ENCODE peak calls at places on chromosomes 5 and 9, in eight cellular contexts. Q is stimulated activated CD8-positive, alpha-beta memory T cell treated with anti-CD3 and anti-CD28 coated beads, Interleukin-15, amount 100 ng/mL, for 4 hours; V is GM06990; U is CD4-positive, CD25-positive, alpha-beta regulatory T cell; M is nucleus accumbens; T is AG20443; L is retina; J is DMS 273 treated with DMSO at 0.1 percent for 48 hours. G is an unnamed sample.

GRCh38 chr5:151897896-151898295 is 26.8 kb downstream of the GLRA1 start:
- DNase-seq in M (no peak), V (no peak), U (no peak), T (no peak), L (no peak), J (no peak), Q (no peak), G (no peak)

GRCh38 chr5:84748313-84748712 is 363.6 kb upstream of the EDIL3 start:
- DNase-seq in J (no peak), Q (no peak), U (no peak), L (no peak), T (no peak), V (no peak), M (no peak), G (no peak)

GRCh38 chr9:7892975-7893374 is 93.4 kb upstream of the DMAC1 start:
- DNase-seq in Q (no peak), L (no peak), T (no peak), V (no peak), M (no peak), U (no peak), J (no peak), G (no peak)

GRCh38 chr9:83698976-83699585 is 8.7 kb downstream of the UBQLN1 start:
- DNase-seq in M (no peak), J (no peak), U (peak), Q (no peak), L (no peak), V (no peak), T (no peak), G (no peak)

GRCh38 chr5:87722286-87722685 is 309.6 kb upstream of the CCNH start:
- DNase-seq in U (no peak), T (no peak), Q (no peak), J (no peak), L (no peak), V (no peak), M (no peak), G (no peak)

GRCh38 chr9:76018244-76018643 is 127.8 kb downstream of the PCSK5 start:
- DNase-seq in J (no peak), V (no peak), U (no peak), T (no peak), Q (no peak), M (no peak), L (no peak), G (no peak)

GRCh38 chr5:172107606-172108005 is 80.4 kb downstream of the STK10 start:
- DNase-seq in T (peak), U (no peak), L (peak), Q (no peak), J (no peak), V (no peak), M (no peak), G (no peak)

GRCh38 chr5:14665110-14665822 is 748 bp downstream of the OTULIN start:
- DNase-seq in J (peak), V (peak), U (peak), T (peak), Q (no peak), M (peak), L (peak), G (peak)

GRCh38 chr5:13477118-13477737 is 467.3 kb downstream of the DNAH5 start:
- DNase-seq in L (no peak), Q (no peak), V (no peak), T (no peak), J (no peak), M (no peak), U (no peak), G (no peak)

GRCh38 chr5:33322632-33323031 is 118.1 kb upstream of the TARS1 start:
- DNase-seq in T (no peak), J (no peak), M (no peak), Q (no peak), V (no peak), U (no peak), L (no peak), G (no peak)

GRCh38 chr5:153987310-153987709 is 51.4 kb downstream of the FAM114A2 start:
- DNase-seq in J (no peak), T (no peak), V (no peak), U (no peak), Q (no peak), M (no peak), L (no peak), G (no peak)